ENCODE peak calls at places on chromosomes 2 and 18, in seven cellular contexts. G is GDM1; Z is stimulated activated CD8-positive, alpha-beta memory T cell treated with anti-CD3 and anti-CD28 coated beads, Interleukin-4, amount 100 ng/mL, for 4 hours; J is left ventricle myocardium inferior; F is NCI-H1417; B is NCI-H187; M is suprapubic skin. L is an unnamed sample.

GRCh38 chr18:76252880-76253279 is 242.2 kb downstream of the ZNF516 start:
- DNase-seq in G (no peak), Z (no peak), J (no peak), F (no peak), B (no peak), M (no peak), L (peak)

GRCh38 chr2:144414324-144414845 is 105.5 kb downstream of the ZEB2 start:
- DNase-seq in G (no peak), Z (no peak), J (no peak), F (no peak), B (no peak), M (peak), L (peak)

GRCh38 chr2:217277646-217278048 is 417.8 kb upstream of the TNP1 start:
- DNase-seq in G (no peak), Z (no peak), J (no peak), F (no peak), B (no peak), M (no peak), L (peak)

GRCh38 chr18:43570593-43570992 is 293.3 kb upstream of the SYT4 start:
- DNase-seq in G (no peak), Z (no peak), J (no peak), F (no peak), B (no peak), M (no peak), L (no peak)

GRCh38 chr2:19140463-19141208 is 217.8 kb downstream of the OSR1 start:
- DNase-seq in G (no peak), Z (no peak), J (no peak), F (no peak), B (no peak), M (no peak), L (peak)

GRCh38 chr2:72034353-72035095 is 113.1 kb downstream of the CYP26B1 start:
- DNase-seq in G (no peak), Z (no peak), J (no peak), F (no peak), B (no peak), M (no peak), L (no peak)

GRCh38 chr18:23593720-23594119 is 7.4 kb upstream of the NPC1 start:
- DNase-seq in G (no peak), Z (no peak), J (no peak), F (no peak), B (no peak), M (no peak), L (peak)

GRCh38 chr18:68056936-68057335 is 540.4 kb upstream of the DSEL start:
- DNase-seq in G (no peak), Z (no peak), J (no peak), F (no peak), B (no peak), M (no peak), L (peak)

GRCh38 chr2:112877423-112877822 is 33.5 kb upstream of the IL37 start:
- DNase-seq in G (no peak), Z (no peak), J (no peak), F (no peak), B (no peak), M (no peak), L (no peak)

GRCh38 chr2:158928965-158929364 is 39.5 kb upstream of the TANC1 start:
- DNase-seq in G (no peak), Z (no peak), J (no peak), F (no peak), B (no peak), M (no peak), L (no peak)

GRCh38 chr18:76426738-76427305 is 68.2 kb downstream of the ZNF516 start:
- DNase-seq in G (no peak), Z (no peak), J (no peak), F (no peak), B (no peak), M (no peak), L (peak)

GRCh38 chr2:236871500-236872001 is 214.1 kb upstream of the COPS8 start:
- DNase-seq in G (peak), Z (no peak), J (peak), F (no peak), B (no peak), M (peak), L (peak)

GRCh38 chr2:173851256-173851655 is 113.9 kb downstream of the SP3 start:
- DNase-seq in G (no peak), Z (no peak), J (peak), F (no peak), B (no peak), M (no peak), L (no peak)

GRCh38 chr2:121043061-121043826 is 241.8 kb downstream of the TFCP2L1 start:
- DNase-seq in G (no peak), Z (no peak), J (no peak), F (no peak), B (no peak), M (peak), L (no peak)

GRCh38 chr2:46717733-46718121 is 197.9 kb downstream of the MCFD2 start:
- DNase-seq in G (no peak), Z (no peak), J (no peak), F (no peak), B (no peak), M (no peak), L (peak)

GRCh38 chr18:59301974-59302373 is 16.5 kb downstream of the CPLX4 start:
- DNase-seq in G (no peak), Z (no peak), J (no peak), F (no peak), B (no peak), M (no peak), L (no peak)

GRCh38 chr2:104976603-104977120 is 61.2 kb upstream of the MRPS9 start:
- DNase-seq in G (peak), Z (no peak), J (no peak), F (peak), B (no peak), M (no peak), L (no peak)

GRCh38 chr2:135817946-135818345 is 19.0 kb downstream of the LCT start:
- DNase-seq in G (no peak), Z (no peak), J (no peak), F (no peak), B (no peak), M (no peak), L (no peak)

GRCh38 chr2:56291711-56292110 is 107.9 kb downstream of the CCDC85A start:
- DNase-seq in G (no peak), Z (no peak), J (no peak), F (no peak), B (no peak), M (no peak), L (no peak)

GRCh38 chr2:179049546-179050311 is at the start of gene CCDC141:
- DNase-seq in G (no peak), Z (no peak), J (no peak), F (no peak), B (no peak), M (no peak), L (no peak)

GRCh38 chr18:79546781-79547272 is 132.8 kb upstream of the CTDP1 start:
- DNase-seq in G (no peak), Z (no peak), J (no peak), F (no peak), B (no peak), M (peak), L (no peak)

GRCh38 chr2:44941551-44942234 is at the start of gene SIX3:
- DNase-seq in G (no peak), Z (no peak), J (no peak), F (peak), B (peak), M (no peak), L (no peak)

GRCh38 chr2:108370080-108370479 is 7.7 kb upstream of the SULT1C4 start:
- DNase-seq in G (no peak), Z (no peak), J (no peak), F (no peak), B (no peak), M (no peak), L (no peak)

GRCh38 chr2:28336993-28337627 is 55.5 kb upstream of the FOSL2 start:
- DNase-seq in G (no peak), Z (no peak), J (no peak), F (no peak), B (no peak), M (no peak), L (no peak)

GRCh38 chr2:150688016-150688415 is 200.5 kb upstream of the RND3 start:
- DNase-seq in G (no peak), Z (no peak), J (no peak), F (no peak), B (no peak), M (no peak), L (peak)

GRCh38 chr2:99915108-99915675 is 227.2 kb downstream of the AFF3 start:
- DNase-seq in G (no peak), Z (no peak), J (no peak), F (no peak), B (no peak), M (no peak), L (no peak)

GRCh38 chr2:1546023-1546591 is 132.8 kb downstream of the TPO start:
- DNase-seq in G (no peak), Z (no peak), J (no peak), F (peak), B (peak), M (no peak), L (peak)

GRCh38 chr2:151525872-151526271 is 116.2 kb downstream of the RIF1 start:
- DNase-seq in G (no peak), Z (no peak), J (no peak), F (no peak), B (no peak), M (no peak), L (no peak)

GRCh38 chr2:237693281-237694039 is 66.1 kb downstream of the LRRFIP1 start:
- DNase-seq in G (no peak), Z (no peak), J (no peak), F (no peak), B (no peak), M (no peak), L (peak)

GRCh38 chr18:75531212-75531850 is 103.8 kb upstream of the SMIM21 start:
- DNase-seq in G (no peak), Z (no peak), J (no peak), F (no peak), B (no peak), M (peak), L (no peak)

GRCh38 chr2:239677455-239678185 is 276.8 kb upstream of the HDAC4 start:
- DNase-seq in G (no peak), Z (no peak), J (no peak), F (no peak), B (no peak), M (peak), L (no peak)

GRCh38 chr18:59623456-59624383 is 73.5 kb downstream of the CCBE1 start:
- DNase-seq in G (no peak), Z (no peak), J (no peak), F (no peak), B (no peak), M (no peak), L (peak)

GRCh38 chr18:2302628-2303516 is 268.4 kb downstream of the METTL4 start:
- DNase-seq in G (no peak), Z (no peak), J (no peak), F (no peak), B (no peak), M (no peak), L (peak)

L was measured in choroid plexus epithelial cell.